ENCODE peak calls at places on chromosomes 7 and 10, in ten cellular contexts. Z is Panc1; M is suprapubic skin; I is thoracic aorta; S is heart left ventricle; D is HCT116; A is effector memory CD4-positive, alpha-beta T cell; Q is H9; G is Caco-2; L is body of pancreas. Y is an unnamed sample. For H3K4me1, the result is how much of the 10 kb centered on the place peaks cover.

GRCh38 chr7:140478361-140479061 is 794 bp downstream of the MKRN1 start:
- DNase-seq in Q (peak), S (peak), A (no peak), Z (no peak), D (no peak), M (peak), L (peak), I (no peak), G (no peak), Y (no peak)

GRCh38 chr10:58565256-58565655 is 52.6 kb downstream of the BICC1 start:
- DNase-seq in G (no peak), Z (no peak), M (no peak), S (no peak), L (no peak), I (no peak), Q (no peak), A (no peak), D (no peak), Y (no peak)

GRCh38 chr7:83550100-83550499 is 98.8 kb downstream of the SEMA3E start:
- DNase-seq in D (no peak), A (no peak), L (no peak), Z (no peak), M (no peak), S (no peak), G (no peak), Q (no peak), I (no peak), Y (no peak)

GRCh38 chr10:73758704-73759511 is 14.7 kb downstream of the SEC24C start:
- DNase-seq in A (no peak), L (no peak), M (no peak), D (no peak), Z (no peak), S (no peak), Q (no peak), I (no peak), G (no peak), Y (no peak)

GRCh38 chr7:125136755-125137547 is 207.3 kb upstream of the POT1 start:
- DNase-seq in Z (peak), S (no peak), Q (no peak), G (no peak), D (peak), I (no peak), L (no peak), A (no peak), M (no peak), Y (no peak)

GRCh38 chr10:2731940-2732339 is 335.4 kb upstream of the PFKP start:
- DNase-seq in A (no peak), I (no peak), D (no peak), L (no peak), M (no peak), Z (no peak), Q (no peak), S (no peak), G (no peak), Y (no peak)

GRCh38 chr7:28586736-28587135 is 174.4 kb downstream of the CREB5 start:
- DNase-seq in M (no peak), I (no peak), Q (no peak), G (no peak), D (no peak), L (no peak), Z (no peak), S (no peak), A (no peak), Y (no peak)

GRCh38 chr10:133422821-133423771 is 1.3 kb downstream of the SPRN start:
- DNase-seq in M (no peak), A (no peak), D (no peak), S (no peak), Q (peak), L (no peak), Z (no peak), I (no peak), G (no peak), Y (no peak)

GRCh38 chr7:129855234-129855673 is 97.5 kb downstream of the UBE2H start:
- DNase-seq in M (no peak), S (no peak), L (no peak), Z (no peak), A (no peak), Q (no peak), G (no peak), I (no peak), D (no peak), Y (no peak)

GRCh38 chr10:103836273-103836672 is 19.1 kb downstream of the SH3PXD2A start:
- DNase-seq in D (no peak), Z (no peak), Q (no peak), S (no peak), M (peak), I (no peak), L (no peak), G (no peak), A (no peak), Y (no peak)

GRCh38 chr10:96910488-96911395 is 78.6 kb downstream of the LCOR start:
- DNase-seq in M (no peak), S (no peak), G (peak), D (peak), A (no peak), Q (no peak), L (no peak), I (no peak), Z (peak), Y (no peak)

GRCh38 chr7:117124585-117125220 is 171.4 kb downstream of the ST7 start:
- DNase-seq in M (peak), L (peak), A (no peak), Z (peak), S (peak), I (peak), Q (no peak), D (peak), G (no peak), Y (peak)

GRCh38 chr10:60123172-60123571 is 216.8 kb upstream of the CCDC6 start:
- DNase-seq in I (no peak), Z (no peak), Q (no peak), D (peak), S (no peak), L (no peak), M (no peak), A (no peak), G (no peak), Y (no peak)

GRCh38 chr10:69409968-69410367 is 6.8 kb downstream of the TACR2 start:
- DNase-seq in G (no peak), A (no peak), Z (no peak), D (no peak), Q (no peak), S (no peak), I (no peak), M (no peak), L (no peak), Y (peak)

GRCh38 chr7:83429493-83429892 is 219.4 kb downstream of the SEMA3E start:
- DNase-seq in Q (peak), I (no peak), M (no peak), S (no peak), A (no peak), Z (no peak), G (no peak), D (no peak), L (no peak), Y (no peak)

GRCh38 chr7:138880881-138881577 is 83.0 kb upstream of the ATP6V0A4 start:
- DNase-seq in G (no peak), M (no peak), A (no peak), D (no peak), L (peak), I (no peak), Z (no peak), S (no peak), Q (no peak), Y (peak)

GRCh38 chr10:29627201-29628105 is 7.3 kb downstream of the SVIL start:
- DNase-seq in S (no peak), L (no peak), Q (no peak), A (no peak), G (no peak), I (no peak), Z (no peak), M (no peak), D (no peak), Y (no peak)

GRCh38 chr7:112252141-112252540 is 45.6 kb downstream of the ZNF277 start:
- DNase-seq in A (no peak), S (no peak), I (no peak), G (no peak), L (no peak), Q (no peak), M (no peak), D (no peak), Z (no peak), Y (no peak)

GRCh38 chr10:96858706-96859050 is 26.6 kb downstream of the LCOR start:
- DNase-seq in G (no peak), Z (no peak), I (no peak), L (no peak), D (no peak), S (no peak), Q (no peak), A (no peak), M (no peak), Y (no peak)

GRCh38 chr7:48390381-48391327 is 219.4 kb downstream of the ABCA13 start:
- DNase-seq in D (no peak), A (no peak), S (no peak), G (no peak), M (no peak), L (no peak), Z (no peak), I (no peak), Q (no peak), Y (no peak)

GRCh38 chr10:107970512-107970911 is 806.0 kb upstream of the SORCS1 start:
- DNase-seq in M (no peak), A (no peak), S (no peak), L (no peak), Z (no peak), I (no peak), Q (no peak), D (no peak), G (no peak), Y (no peak)

GRCh38 chr10:126278846-126279245 is 109.4 kb downstream of the ADAM12 start:
- DNase-seq in Z (no peak), D (no peak), I (no peak), G (no peak), A (no peak), M (no peak), Q (no peak), L (no peak), S (no peak), Y (no peak)

GRCh38 chr10:117547301-117548153 is 5.0 kb downstream of the EMX2 start:
- DNase-seq in D (no peak), I (no peak), Q (peak), L (no peak), M (no peak), A (no peak), G (no peak), S (no peak), Z (no peak), Y (no peak)

GRCh38 chr10:117550042-117550441 is 7.5 kb downstream of the EMX2 start:
- DNase-seq in A (no peak), Z (no peak), S (no peak), M (no peak), G (no peak), L (no peak), I (no peak), D (no peak), Q (no peak), Y (no peak)

GRCh38 chr10:117549100-117549499 is 6.6 kb downstream of the EMX2 start:
- DNase-seq in A (no peak), L (no peak), S (no peak), G (no peak), I (no peak), M (no peak), Q (no peak), Z (no peak), D (no peak), Y (no peak)

GRCh38 chr10:117546630-117547300 is 4.2 kb downstream of the EMX2 start:
- DNase-seq in Z (no peak), S (no peak), A (no peak), G (no peak), L (no peak), Q (no peak), M (no peak), D (no peak), I (no peak), Y (no peak)

DNA sequence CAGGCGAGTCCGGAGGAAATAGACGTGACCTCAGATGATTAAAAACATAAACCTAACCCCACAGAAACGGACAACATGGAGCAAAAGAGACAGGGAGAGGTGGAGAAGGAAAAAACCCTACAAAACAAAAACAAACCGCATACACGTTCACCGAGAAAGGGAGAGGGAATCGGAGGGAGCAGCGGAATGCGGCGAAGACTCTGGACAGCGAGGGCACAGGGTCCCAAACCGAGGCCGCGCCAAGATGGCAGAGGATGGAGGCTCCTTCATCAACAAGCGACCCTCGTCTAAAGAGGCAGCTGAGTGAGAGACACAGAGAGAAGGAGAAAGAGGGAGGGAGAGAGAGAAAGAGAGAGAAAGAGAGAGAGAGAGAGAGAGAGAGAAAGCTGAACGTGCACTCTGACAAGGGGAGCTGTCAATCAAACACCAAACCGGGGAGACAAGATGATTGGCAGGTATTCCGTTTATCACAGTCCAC is 5.7 kb downstream of the EMX2 start:
- DNase-seq in M (no peak), A (no peak), L (no peak), S (no peak), G (no peak), I (no peak), Q (no peak), D (no peak), Z (no peak), Y (no peak)
- H3K4me1 ChIP-seq in M (half or more), A (under half), L (under half), S (under half), G (under half), I (under half), Q (under half), D (under half), Z (under half), Y (under half)

GRCh38 chr7:44286618-44287487 is 38.5 kb downstream of the CAMK2B start:
- DNase-seq in G (no peak), Z (no peak), S (no peak), A (no peak), I (no peak), L (peak), M (peak), Q (peak), D (no peak), Y (no peak)
- H3K4me1 ChIP-seq in G (under half), Z (under half), S (half or more), A (under half), I (under half), L (under half), M (under half), Q (under half), D (under half), Y (under half)

GRCh38 chr7:5691536-5692090 is 89.8 kb downstream of the RNF216 start:
- DNase-seq in Q (no peak), D (no peak), A (no peak), G (no peak), S (no peak), Z (no peak), I (no peak), M (no peak), L (no peak), Y (no peak)
- H3K4me1 ChIP-seq in Q (under half), D (under half), A (half or more), G (half or more), S (half or more), Z (under half), I (half or more), M (half or more), L (half or more), Y (half or more)

GRCh38 chr10:129424978-129425377 is 42.1 kb upstream of the MGMT start:
- DNase-seq in Z (no peak), M (no peak), A (no peak), L (peak), D (no peak), G (no peak), Q (no peak), I (no peak), S (no peak), Y (no peak)
- H3K4me1 ChIP-seq in Z (under half), M (under half), A (under half), L (under half), D (under half), G (under half), Q (under half), I (under half), S (under half), Y (under half)

GRCh38 chr7:143372070-143372469 is 9.1 kb upstream of the ZYX start:
- DNase-seq in G (no peak), M (no peak), L (no peak), A (peak), Z (no peak), I (no peak), D (no peak), Q (no peak), S (no peak), Y (peak)

GRCh38 chr7:143373255-143373794 is 7.8 kb upstream of the ZYX start:
- DNase-seq in M (no peak), A (no peak), L (no peak), Q (peak), Z (no peak), D (no peak), S (no peak), G (peak), I (no peak), Y (no peak)

GRCh38 chr7:143375298-143376034 is 5.7 kb upstream of the ZYX start:
- DNase-seq in M (no peak), L (no peak), A (peak), D (no peak), Q (no peak), I (no peak), G (no peak), Z (no peak), S (peak), Y (no peak)

GRCh38 chr7:143376396-143376795 is 4.7 kb upstream of the ZYX start:
- DNase-seq in Z (no peak), I (no peak), Q (peak), G (no peak), M (no peak), D (no peak), S (no peak), A (no peak), L (no peak), Y (no peak)

DNA sequence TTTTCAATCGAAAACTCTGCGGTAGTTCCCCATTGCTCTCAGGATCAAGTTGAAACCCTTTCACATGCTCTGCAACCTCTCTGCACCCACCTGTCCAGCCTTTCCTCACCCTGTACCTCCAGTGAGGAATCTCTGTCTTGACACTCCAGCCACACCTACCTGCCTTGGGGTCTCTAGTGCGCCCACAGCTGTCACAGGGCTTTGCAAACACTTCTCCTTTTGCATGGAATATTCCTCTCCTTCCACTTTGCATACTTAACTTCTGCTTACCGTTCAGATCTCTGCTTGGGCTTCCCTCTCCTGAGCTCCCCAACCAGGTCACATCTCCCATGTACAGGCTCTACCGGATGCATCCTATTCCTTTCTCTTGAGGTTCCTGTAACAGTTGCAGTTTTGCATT is 6.6 kb upstream of the ZYX start:
- DNase-seq in G (no peak), D (no peak), Z (no peak), M (no peak), A (no peak), S (no peak), Q (no peak), I (no peak), L (no peak), Y (no peak)
- H3K4me1 ChIP-seq in G (under half), D (under half), Z (under half), M (under half), A (under half), S (under half), Q (under half), I (under half), L (under half), Y (under half)

GRCh38 chr10:132329565-132330485 is 2.2 kb upstream of the LRRC27 start:
- DNase-seq in L (no peak), A (no peak), D (no peak), G (no peak), S (no peak), M (no peak), Q (no peak), I (no peak), Z (no peak), Y (no peak)

GRCh38 chr10:132333386-132333785 is 1.4 kb downstream of the LRRC27 start:
- DNase-seq in A (no peak), D (no peak), G (no peak), S (no peak), I (no peak), Q (no peak), L (no peak), M (no peak), Z (no peak), Y (no peak)

GRCh38 chr10:132331259-132331955 is 586 bp upstream of the LRRC27 start:
- DNase-seq in S (no peak), A (no peak), G (no peak), D (no peak), L (no peak), Q (no peak), M (no peak), I (no peak), Z (no peak), Y (no peak)

GRCh38 chr10:132330486-132330833 is 1.5 kb upstream of the LRRC27 start:
- DNase-seq in L (no peak), Q (no peak), D (no peak), Z (no peak), G (no peak), A (no peak), S (no peak), M (no peak), I (no peak), Y (no peak)

GRCh38 chr10:132331956-132332749 is at the start of gene LRRC27:
- DNase-seq in G (peak), Q (peak), M (peak), L (peak), S (peak), Z (peak), I (peak), D (peak), A (peak), Y (peak)
- H3K4me1 ChIP-seq in G (under half), Q (under half), M (under half), L (under half), S (under half), Z (under half), I (under half), D (under half), A (under half), Y (half or more)

Y was measured in tibial nerve.